ENCODE peak calls at places on chromosomes 12 and 14, in seven cellular contexts. V is brain microvascular endothelial cell, D is ovary, F is Karpas-422, W is right lobe of liver, K is pancreas, R is hepatocyte. O is an unnamed sample.

GRCh38 chr12:52023182-52023975 is 16.6 kb downstream of the TAMALIN start:
- DNase-seq in V (peak), W (peak), D (peak), F (peak), R (peak), K (peak), O (no peak)

GRCh38 chr12:79618848-79619404 is 71.8 kb downstream of the PAWR start:
- DNase-seq in D (no peak), V (peak), F (no peak), W (no peak), K (no peak), R (no peak), O (no peak)

GRCh38 chr12:104790296-104791125 is 167.6 kb downstream of the SLC41A2 start:
- DNase-seq in W (peak), K (peak), F (peak), R (peak), V (no peak), D (peak), O (no peak)

GRCh38 chr14:21408152-21408551 is 24.3 kb upstream of the SUPT16H start:
- DNase-seq in R (no peak), W (no peak), K (no peak), F (no peak), D (no peak), V (peak), O (no peak)

GRCh38 chr12:85872497-85873091 is 1.5 kb upstream of the NTS start:
- DNase-seq in R (peak), K (no peak), V (peak), D (no peak), W (no peak), F (peak), O (no peak)

GRCh38 chr14:33564774-33565630 is 385.9 kb downstream of the EGLN3 start:
- DNase-seq in R (no peak), F (peak), W (no peak), V (peak), K (no peak), D (no peak), O (no peak)

GRCh38 chr14:54193871-54194270 is 202.9 kb upstream of the CDKN3 start:
- DNase-seq in R (no peak), F (no peak), V (no peak), D (no peak), W (no peak), K (no peak), O (no peak)

GRCh38 chr14:68685419-68686211 is 107.3 kb downstream of the ZFP36L1 start:
- DNase-seq in F (peak), D (no peak), R (peak), K (no peak), V (peak), W (no peak), O (no peak)

GRCh38 chr12:67690656-67691055 is 42.1 kb downstream of the DYRK2 start:
- DNase-seq in D (no peak), F (no peak), V (no peak), K (no peak), R (no peak), W (no peak), O (no peak)

GRCh38 chr12:78392918-78393317 is 471.7 kb upstream of the SYT1 start:
- DNase-seq in R (peak), D (no peak), V (peak), K (no peak), F (no peak), W (no peak), O (no peak)

GRCh38 chr12:31644536-31644935 is 15.0 kb upstream of the ETFBKMT start:
- DNase-seq in W (no peak), D (no peak), V (no peak), F (no peak), K (no peak), R (no peak), O (no peak)

GRCh38 chr14:43539210-43539609 is 967.9 kb downstream of the FSCB start:
- DNase-seq in V (no peak), F (peak), D (no peak), W (no peak), K (no peak), R (peak), O (no peak)

GRCh38 chr14:80658155-80658554 is 283.4 kb downstream of the CEP128 start:
- DNase-seq in R (no peak), K (no peak), D (no peak), F (no peak), W (no peak), V (no peak), O (no peak)

GRCh38 chr12:41919025-41919424 is 225.6 kb downstream of the GXYLT1 start:
- DNase-seq in V (no peak), K (no peak), R (no peak), W (no peak), D (no peak), F (no peak), O (no peak)

GRCh38 chr12:6171409-6172015 is 28.7 kb upstream of the CD9 start:
- DNase-seq in D (no peak), R (no peak), F (no peak), V (no peak), W (no peak), K (no peak), O (no peak)

GRCh38 chr12:49264873-49265792 is at the start of gene TUBA1C:
- DNase-seq in F (peak), K (peak), D (peak), R (peak), V (peak), W (peak), O (peak)

GRCh38 chr12:76346798-76347420 is 1.3 kb downstream of the BBS10 start:
- DNase-seq in R (peak), V (peak), K (no peak), D (no peak), F (peak), W (no peak), O (peak)

GRCh38 chr12:59742831-59743230 is 147.0 kb downstream of the SLC16A7 start:
- DNase-seq in W (no peak), F (no peak), D (no peak), V (peak), R (no peak), K (no peak), O (no peak)

GRCh38 chr14:54343276-54344121 is 53.3 kb upstream of the CDKN3 start:
- DNase-seq in V (no peak), R (no peak), K (no peak), D (no peak), W (no peak), F (no peak), O (no peak)

GRCh38 chr14:61184117-61184516 is 97.0 kb downstream of the TMEM30B start:
- DNase-seq in D (no peak), K (no peak), F (no peak), W (no peak), V (peak), R (no peak), O (no peak)

GRCh38 chr14:54603362-54603761 is 36.4 kb downstream of the SAMD4A start:
- DNase-seq in R (no peak), D (no peak), F (no peak), W (no peak), V (no peak), K (no peak), O (no peak)

GRCh38 chr12:87280356-87280755 is 748.8 kb downstream of the C12orf50 start:
- DNase-seq in W (no peak), F (peak), R (no peak), K (no peak), V (no peak), D (no peak), O (no peak)

GRCh38 chr12:111150476-111150875 is 218.4 kb downstream of the PHETA1 start:
- DNase-seq in D (no peak), R (no peak), K (no peak), F (no peak), V (no peak), W (no peak), O (no peak)

GRCh38 chr14:22558221-22558913 is 30.7 kb downstream of the DAD1 start:
- DNase-seq in V (no peak), R (no peak), K (no peak), D (no peak), F (no peak), W (no peak), O (no peak)

GRCh38 chr14:71372411-71372838 is 465.2 kb downstream of the PCNX1 start:
- DNase-seq in K (no peak), F (no peak), W (no peak), V (no peak), R (peak), D (no peak), O (no peak)

GRCh38 chr12:19970116-19970515 is 398.2 kb upstream of the PDE3A start:
- DNase-seq in F (no peak), K (no peak), V (peak), D (no peak), R (no peak), W (no peak), O (no peak)

GRCh38 chr12:65501093-65501621 is 222.7 kb downstream of the MSRB3 start:
- DNase-seq in F (no peak), W (no peak), V (no peak), K (peak), R (no peak), D (peak), O (peak)

GRCh38 chr14:105448706-105449111 is 25.9 kb upstream of the CRIP2 start:
- DNase-seq in R (peak), W (peak), F (peak), K (peak), V (peak), D (peak), O (no peak)

GRCh38 chr14:96203635-96204034 is 1.0 kb upstream of the BDKRB2 start:
- DNase-seq in D (no peak), K (peak), F (no peak), W (no peak), R (no peak), V (no peak), O (no peak)

GRCh38 chr14:103518416-103519042 is 4.1 kb downstream of the CKB start:
- DNase-seq in F (peak), V (no peak), W (peak), K (peak), D (peak), R (peak), O (peak)

GRCh38 chr14:68891851-68892660 is 87.0 kb downstream of the ACTN1 start:
- DNase-seq in R (no peak), K (no peak), V (peak), W (no peak), F (no peak), D (no peak), O (no peak)

GRCh38 chr12:116006141-116006540 is 271.4 kb downstream of the MED13L start:
- DNase-seq in R (no peak), V (no peak), W (no peak), K (no peak), D (no peak), F (no peak), O (no peak)

GRCh38 chr12:128265566-128265965 is 1.4 kb upstream of the TMEM132C start:
- DNase-seq in R (no peak), W (no peak), D (no peak), K (no peak), F (no peak), V (no peak), O (no peak)

GRCh38 chr12:72277415-72277814 is 5.2 kb downstream of the TRHDE start:
- DNase-seq in V (no peak), W (no peak), F (no peak), R (no peak), D (no peak), K (no peak), O (no peak)

GRCh38 chr14:81246561-81247270 is 26.0 kb upstream of the GTF2A1 start:
- DNase-seq in K (no peak), D (no peak), W (no peak), V (no peak), F (no peak), R (no peak), O (no peak)

DNA sequence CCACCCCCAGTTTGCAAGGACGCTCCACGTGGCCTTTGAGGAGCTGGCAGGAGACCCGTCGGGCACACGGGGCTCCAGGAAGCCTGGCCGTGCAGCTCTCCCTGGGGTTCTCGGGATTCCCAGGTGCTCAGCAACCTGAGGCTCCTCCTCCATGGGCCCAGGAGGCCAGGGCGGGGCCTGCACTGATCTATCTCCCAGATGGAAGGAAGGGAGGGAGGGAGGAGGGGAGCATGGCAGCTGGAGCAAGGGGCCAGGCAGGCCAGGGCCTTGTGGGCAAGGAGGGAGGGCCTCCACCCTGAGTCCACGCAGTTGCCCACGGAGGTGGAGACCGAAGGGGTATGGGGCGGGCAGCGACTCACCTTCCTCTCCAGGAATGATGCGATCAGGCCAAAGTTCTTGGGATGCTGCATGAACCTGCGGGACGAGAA is 127.3 kb downstream of the RFLNA start:
- DNase-seq in F (no peak), V (no peak), D (no peak), R (peak), W (no peak), K (peak), O (no peak)
- H3K27ac ChIP-seq in F (no peak), V (peak), D (peak), R (peak), W (no peak), K (peak), O (peak)

DNA sequence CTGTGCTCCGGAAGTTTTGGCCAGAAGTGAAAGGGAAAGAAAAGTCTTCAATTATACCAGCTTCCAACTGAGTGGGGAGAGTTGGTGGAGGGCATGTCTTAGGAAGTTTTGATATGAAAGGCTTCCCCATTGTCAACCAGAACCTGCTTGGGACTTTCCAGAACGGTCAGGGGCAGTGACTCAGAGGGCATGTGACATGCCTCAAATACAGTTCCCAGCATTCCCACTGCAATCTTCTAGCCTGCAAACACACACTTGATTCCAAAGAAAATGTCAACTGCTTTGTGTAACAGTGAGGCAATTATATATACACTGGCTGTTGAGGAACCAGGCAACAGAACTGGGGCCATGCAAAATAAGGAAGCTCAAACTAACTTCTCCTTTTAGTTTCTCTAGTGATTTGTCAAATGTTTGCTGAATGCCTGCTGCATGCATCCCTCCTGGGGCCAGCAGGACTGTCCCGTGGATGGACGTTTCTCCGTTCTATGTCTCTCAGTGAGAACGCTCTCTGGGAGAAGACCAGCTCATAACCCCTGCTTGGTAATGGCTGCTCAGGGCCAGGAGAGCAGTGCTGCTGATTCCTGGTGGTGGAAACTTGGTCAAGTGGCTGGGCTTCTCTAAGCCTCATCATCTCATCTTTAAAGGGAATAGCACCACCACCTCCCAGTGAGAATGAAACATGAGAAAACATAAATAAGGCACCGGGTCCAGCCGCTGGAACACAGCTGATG is 18.3 kb downstream of the SLC25A47 start:
- DNase-seq in W (no peak), V (peak), R (peak), F (peak), K (no peak), D (no peak), O (peak)
- H3K27ac ChIP-seq in W (peak), V (peak), R (peak), F (peak), K (peak), D (peak), O (peak)

DNA sequence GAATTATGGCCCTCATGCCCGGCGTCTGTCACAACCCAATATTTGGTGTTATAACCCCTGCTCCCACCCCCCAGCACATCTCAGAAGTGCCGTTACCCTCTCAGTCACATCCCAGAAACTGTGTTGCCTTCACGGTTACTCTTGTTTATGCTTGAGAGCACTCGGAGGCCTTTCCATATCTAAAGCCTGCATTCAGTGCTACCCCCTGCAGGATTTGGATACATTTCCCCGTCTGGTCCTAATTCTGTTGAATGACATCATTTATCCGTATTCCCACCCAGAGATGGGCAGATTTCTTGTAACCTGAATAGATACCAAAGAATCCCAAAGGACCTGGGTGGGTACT is 19.1 kb upstream of the FOS start:
- DNase-seq in R (peak), D (no peak), W (no peak), V (peak), F (peak), K (no peak), O (no peak)
- H3K27ac ChIP-seq in R (peak), D (peak), W (peak), V (peak), F (peak), K (peak), O (peak)

GRCh38 chr14:92460916-92461579 is 52.5 kb upstream of the RIN3 start:
- DNase-seq in F (no peak), R (no peak), V (peak), K (no peak), W (no peak), D (no peak), O (no peak)
- H3K27ac ChIP-seq in F (no peak), R (no peak), V (peak), K (no peak), W (no peak), D (no peak), O (no peak)

GRCh38 chr12:131055093-131055465 is 101.4 kb downstream of the ADGRD1 start:
- DNase-seq in F (no peak), R (no peak), V (no peak), W (no peak), D (no peak), K (no peak), O (no peak)
- H3K27ac ChIP-seq in F (no peak), R (no peak), V (no peak), W (no peak), D (no peak), K (no peak), O (no peak)

GRCh38 chr12:11829764-11830194 is 180.3 kb downstream of the ETV6 start:
- DNase-seq in V (no peak), D (peak), K (no peak), R (no peak), F (no peak), W (no peak), O (no peak)
- H3K27ac ChIP-seq in V (no peak), D (peak), K (no peak), R (peak), F (no peak), W (peak), O (no peak)

GRCh38 chr12:109879332-109880048 is 851 bp downstream of the GLTP start:
- DNase-seq in V (no peak), W (no peak), F (no peak), K (no peak), R (no peak), D (no peak), O (no peak)

GRCh38 chr12:109878247-109878625 is 2.1 kb downstream of the GLTP start:
- DNase-seq in K (no peak), V (no peak), D (no peak), R (no peak), W (no peak), F (no peak), O (peak)

GRCh38 chr12:109878749-109879148 is 1.6 kb downstream of the GLTP start:
- DNase-seq in V (no peak), W (no peak), K (no peak), F (no peak), D (no peak), R (no peak), O (no peak)

GRCh38 chr12:109876406-109876805 is 3.9 kb downstream of the GLTP start:
- DNase-seq in R (no peak), D (no peak), K (no peak), F (no peak), V (no peak), W (no peak), O (no peak)

DNA sequence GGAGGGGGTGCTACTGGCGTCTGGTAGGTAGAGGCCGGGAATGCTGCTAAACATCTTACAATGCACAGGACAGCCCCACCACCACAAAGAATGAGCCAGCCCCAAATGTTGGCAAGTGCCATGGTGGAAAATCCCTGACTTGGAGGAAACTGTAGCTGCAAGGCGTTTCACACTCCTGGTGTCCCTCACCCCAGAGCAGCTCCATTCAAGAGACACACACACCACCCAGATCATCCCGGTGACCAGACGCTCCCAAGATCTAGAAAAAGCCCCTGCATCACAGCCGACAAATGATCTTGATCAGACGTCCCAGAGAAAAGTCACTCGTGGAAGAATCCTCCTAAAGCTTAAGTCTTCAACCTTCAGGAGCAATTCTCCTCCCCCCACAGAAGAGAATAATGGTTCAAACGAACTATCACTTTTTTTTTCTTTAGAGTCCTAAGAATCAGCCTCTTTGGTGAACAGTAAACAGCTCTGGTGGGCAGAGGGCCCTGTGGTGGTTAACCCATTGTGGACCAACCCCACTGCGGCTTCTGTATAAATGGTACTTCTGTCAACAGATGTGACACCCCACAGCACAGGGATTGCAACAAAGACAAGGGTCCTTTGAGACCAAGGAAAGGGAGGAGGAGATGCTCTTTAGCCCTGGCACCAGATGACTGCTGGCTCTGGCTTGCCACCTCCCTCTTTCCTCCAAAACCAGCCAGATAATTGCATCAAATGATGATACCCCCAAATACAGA is 2.7 kb downstream of the GLTP start:
- DNase-seq in F (no peak), D (no peak), K (no peak), W (no peak), R (no peak), V (no peak), O (peak)
- H3K27ac ChIP-seq in F (no peak), D (no peak), K (no peak), W (no peak), R (no peak), V (no peak), O (peak)

GRCh38 chr12:12822886-12823285 is 9.7 kb downstream of the DDX47 start:
- DNase-seq in R (no peak), K (no peak), V (no peak), F (no peak), W (no peak), D (no peak), O (no peak)
- H3K27ac ChIP-seq in R (peak), K (no peak), V (peak), F (no peak), W (no peak), D (no peak), O (no peak)